ENCODE peak calls at places on chromosomes 11 and 22, in four cellular contexts. P, U, L and C are unnamed samples.

GRCh38 chr22:23232094-23232905 is 52.0 kb downstream of the BCR start:
- DNase-seq in L (no peak), P (no peak), U (no peak), C (no peak)

GRCh38 chr11:62560566-62561103 is 13.1 kb downstream of the EEF1G start:
- DNase-seq in U (peak; percentile 99), L (peak; percentile 92), P (no peak), C (peak; percentile 98)

GRCh38 chr11:35364101-35364780 is 55.1 kb downstream of the SLC1A2 start:
- DNase-seq in L (peak; percentile 35), P (no peak), U (peak; percentile 87), C (peak; percentile 91)

GRCh38 chr11:126480410-126481302 is 125.2 kb downstream of the ST3GAL4 start:
- DNase-seq in U (peak; percentile 93), P (peak; percentile 68), L (peak; percentile 85), C (peak; percentile 91)

GRCh38 chr22:44395116-44396005 is 82.6 kb upstream of the SHISAL1 start:
- DNase-seq in U (no peak), L (no peak), P (no peak), C (no peak)

GRCh38 chr11:14259186-14259784 is 99.7 kb downstream of the RRAS2 start:
- DNase-seq in U (no peak), L (no peak), P (no peak), C (no peak)

GRCh38 chr22:25219211-25219689 is at the start of gene CRYBB2:
- DNase-seq in U (no peak), P (no peak), L (no peak), C (no peak)

GRCh38 chr22:36839356-36840073 is 21.3 kb upstream of the NCF4 start:
- DNase-seq in L (no peak), P (no peak), U (peak; percentile 76), C (peak; percentile 53)

GRCh38 chr11:45145421-45146071 is 893 bp upstream of the PRDM11 start:
- DNase-seq in U (no peak), P (no peak), L (peak; percentile 64), C (peak; percentile 56)

GRCh38 chr22:36395061-36395849 is 7.5 kb upstream of the MYH9 start:
- DNase-seq in P (no peak), L (peak; percentile 76), U (peak; percentile 35), C (no peak)

GRCh38 chr11:82733444-82734119 is at the start of gene FAM181B:
- DNase-seq in P (peak; percentile 24), L (peak; percentile 31), U (no peak), C (peak; percentile 13)

GRCh38 chr11:80841716-80842115 is 1400.9 kb upstream of the TENM4 start:
- DNase-seq in L (no peak), P (no peak), U (peak; percentile 7), C (peak; percentile 66)

GRCh38 chr11:75328426-75329277 is 22.8 kb downstream of the ARRB1 start:
- DNase-seq in L (peak; percentile 88), P (no peak), U (peak; percentile 85), C (peak; percentile 82)

GRCh38 chr22:48098243-48098935 is 1335.9 kb downstream of the TBC1D22A start:
- DNase-seq in P (peak; percentile 83), U (no peak), L (no peak), C (no peak)

GRCh38 chr11:126833020-126833419 is 167.6 kb downstream of the KIRREL3 start:
- DNase-seq in U (no peak), P (no peak), L (no peak), C (no peak)

GRCh38 chr11:84628871-84629625 is 998.1 kb downstream of the DLG2 start:
- DNase-seq in P (no peak), U (no peak), L (no peak), C (no peak)

GRCh38 chr22:32562916-32563315 is 88.3 kb downstream of the FBXO7 start:
- DNase-seq in L (no peak), U (no peak), P (no peak), C (no peak)

GRCh38 chr11:32462296-32462695 is 27.0 kb upstream of the WT1 start:
- DNase-seq in L (no peak), U (no peak), P (no peak), C (no peak)

GRCh38 chr22:23376256-23376655 is 195.9 kb downstream of the BCR start:
- DNase-seq in U (peak; percentile 42), P (no peak), L (peak; percentile 59), C (peak; percentile 13)

GRCh38 chr22:42656578-42656977 is 7.4 kb upstream of the CYB5R3 start:
- DNase-seq in P (no peak), L (no peak), U (no peak), C (no peak)

GRCh38 chr11:72483412-72484186 is 49.3 kb upstream of the CLPB start:
- DNase-seq in P (no peak), U (peak; percentile 55), L (peak; percentile 26), C (peak; percentile 88)

GRCh38 chr11:96149743-96150555 is 193.0 kb downstream of the MAML2 start:
- DNase-seq in U (peak; percentile 77), P (no peak), L (no peak), C (peak; percentile 82)

GRCh38 chr22:49848690-49849160 is 4.9 kb upstream of the ZBED4 start:
- DNase-seq in P (no peak), U (no peak), L (no peak), C (no peak)

GRCh38 chr11:26849009-26849408 is 127.1 kb upstream of the SLC5A12 start:
- DNase-seq in P (no peak), U (no peak), L (no peak), C (no peak)

GRCh38 chr11:60836866-60837510 is 4.9 kb upstream of the CCDC86 start:
- DNase-seq in L (no peak), U (no peak), P (no peak), C (no peak)

GRCh38 chr11:13329670-13330401 is 52.2 kb downstream of the BMAL1 start:
- DNase-seq in U (peak; percentile 65), L (no peak), P (no peak), C (no peak)

GRCh38 chr11:62799486-62799885 is 5.8 kb downstream of the NXF1 start:
- DNase-seq in P (no peak), L (no peak), U (no peak), C (no peak)

GRCh38 chr11:39641749-39642148 is 1817.7 kb downstream of the LRRC4C start:
- DNase-seq in P (no peak), U (no peak), L (no peak), C (no peak)

GRCh38 chr11:76694664-76695063 is 24.1 kb upstream of the LRRC32 start:
- DNase-seq in L (no peak), P (no peak), U (peak; percentile 50), C (peak; percentile 72)

GRCh38 chr11:64368673-64369074 is 9.7 kb downstream of the RPS6KA4 start:
- DNase-seq in U (no peak), P (no peak), L (no peak), C (no peak)

GRCh38 chr22:23236026-23236425 is 55.7 kb downstream of the BCR start:
- DNase-seq in P (no peak), U (no peak), L (no peak), C (no peak)

GRCh38 chr11:131695889-131696429 is 325.5 kb downstream of the NTM start:
- DNase-seq in U (no peak), P (no peak), L (peak; percentile 3), C (peak; percentile 3)

GRCh38 chr11:110455718-110456117 is 26.0 kb downstream of the FDX1 start:
- DNase-seq in P (no peak), U (no peak), L (no peak), C (no peak)

GRCh38 chr22:38163844-38164577 is 17.6 kb downstream of the PLA2G6 start:
- DNase-seq in P (no peak), L (no peak), U (no peak), C (no peak)

GRCh38 chr11:69290791-69291190 is 3.2 kb upstream of the MYEOV start:
- DNase-seq in P (no peak), L (peak; percentile 67), U (no peak), C (no peak)

GRCh38 chr11:114219559-114220349 is 76.4 kb upstream of the NNMT start:
- DNase-seq in P (no peak), L (no peak), U (no peak), C (peak; percentile 94)

GRCh38 chr11:62433553-62434301 is 14.9 kb downstream of the SCGB1A1 start:
- DNase-seq in L (no peak), U (no peak), P (no peak), C (no peak)

GRCh38 chr22:35440129-35440528 is 40.2 kb downstream of the MCM5 start:
- DNase-seq in U (no peak), L (no peak), P (no peak), C (no peak)

GRCh38 chr11:119706887-119707286 is 22.1 kb downstream of the NECTIN1 start:
- DNase-seq in L (no peak), P (no peak), U (no peak), C (no peak)
- TF ChIP-seq CTCF in L (no peak), P (peak; percentile 18), U (peak; percentile 55), C (peak; percentile 28)

GRCh38 chr11:33891714-33892327 is at the start of gene LMO2:
- DNase-seq in U (no peak), P (peak; percentile 75), L (no peak), C (no peak)

GRCh38 chr11:33894402-33894754 is 2.5 kb upstream of the LMO2 start:
- DNase-seq in L (no peak), P (no peak), U (no peak), C (no peak)

GRCh38 chr11:33895752-33896137 is 3.9 kb upstream of the LMO2 start:
- DNase-seq in P (no peak), L (no peak), U (no peak), C (no peak)

GRCh38 chr11:33892906-33893594 is 1.2 kb upstream of the LMO2 start:
- DNase-seq in L (no peak), P (peak; percentile 48), U (no peak), C (no peak)

GRCh38 chr11:33893711-33894401 is 2.0 kb upstream of the LMO2 start:
- DNase-seq in L (no peak), U (no peak), P (peak; percentile 83), C (peak; percentile 71)
- H3K4me3 ChIP-seq in L (no peak overlapping the region), U (no peak overlapping the region), P (peak overlapping the region; percentile 64), C (no peak overlapping the region)

GRCh38 chr11:46692450-46692849 is 8.0 kb downstream of the ARHGAP1 start:
- DNase-seq in P (no peak), U (no peak), L (no peak), C (no peak)
- TF ChIP-seq CTCF in P (no peak), U (no peak), L (no peak), C (no peak)

GRCh38 chr22:19959043-19959586 is 17.5 kb upstream of the TXNRD2 start:
- DNase-seq in U (no peak), P (no peak), L (peak; percentile 87), C (peak; percentile 66)
- H3K4me3 ChIP-seq in U (no peak overlapping the region), P (no peak overlapping the region), L (peak overlapping the region; percentile 24), C (peak overlapping the region; percentile 42)

GRCh38 chr11:111527279-111527678 is 12.7 kb downstream of the HOATZ start:
- DNase-seq in L (no peak), U (no peak), P (no peak), C (no peak)

GRCh38 chr11:111530091-111530490 is 10.4 kb upstream of the LAYN start:
- DNase-seq in L (no peak), U (no peak), P (no peak), C (no peak)

GRCh38 chr11:111531156-111531555 is 9.4 kb upstream of the LAYN start:
- DNase-seq in U (peak; percentile 59), L (no peak), P (no peak), C (no peak)

GRCh38 chr11:111526501-111526900 is 11.9 kb downstream of the HOATZ start:
- DNase-seq in U (peak; percentile 59), P (peak; percentile 52), L (no peak), C (peak; percentile 60)

DNA sequence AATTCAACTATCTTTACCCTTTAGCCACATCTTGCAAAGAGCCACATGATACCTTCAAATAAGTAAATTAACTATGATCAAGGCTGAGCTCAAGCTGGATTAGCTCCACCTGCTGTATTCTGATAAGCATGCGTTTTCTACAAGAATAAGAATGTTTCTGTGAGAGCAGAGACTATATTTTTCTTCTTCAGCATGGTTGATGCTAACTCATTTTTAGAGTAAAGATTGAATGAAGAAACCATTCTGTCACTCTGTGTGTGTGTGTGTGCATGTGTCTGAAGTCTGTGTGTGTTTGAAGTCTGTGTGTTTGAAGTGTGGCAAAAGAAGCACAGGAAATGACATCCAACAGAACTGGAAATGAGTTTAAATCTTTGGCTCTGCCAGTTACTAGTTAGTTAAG is 12.0 kb upstream of the LAYN start:
- DNase-seq in P (no peak), U (peak; percentile 26), L (no peak), C (peak; percentile 44)
- TF ChIP-seq CTCF in P (no peak), U (peak; percentile 56), L (no peak), C (peak; percentile 5)